ENCODE peak calls at places on chromosome 12, in four cellular contexts. U, A, T and Z are unnamed samples.

GRCh38 chr12:62862259-62862881 is 72.6 kb downstream of the PPM1H start:
- DNase-seq in U (no peak), A (no peak), T (no peak), Z (no peak)

GRCh38 chr12:108645686-108646596 is 12.2 kb upstream of the SELPLG start:
- DNase-seq in U (no peak), A (no peak), T (no peak), Z (no peak)

GRCh38 chr12:78406776-78407335 is 457.7 kb upstream of the SYT1 start:
- DNase-seq in U (no peak), A (peak; percentile 10), T (no peak), Z (no peak)

GRCh38 chr12:42130670-42131402 is 13.8 kb downstream of the GXYLT1 start:
- DNase-seq in U (no peak), A (no peak), T (no peak), Z (peak; percentile 40)

GRCh38 chr12:11650697-11651281 is 1.3 kb downstream of the ETV6 start:
- DNase-seq in U (no peak), A (peak; percentile 35), T (no peak), Z (no peak)

GRCh38 chr12:14454098-14454907 is 88.8 kb downstream of the ATF7IP start:
- DNase-seq in U (peak; percentile 43), A (peak; percentile 46), T (no peak), Z (no peak)

GRCh38 chr12:14643247-14643646 is 53.2 kb downstream of the GUCY2C start:
- DNase-seq in U (no peak), A (no peak), T (no peak), Z (no peak)

GRCh38 chr12:91139981-91140659 is 28.8 kb upstream of the LUM start:
- DNase-seq in U (no peak), A (no peak), T (peak; percentile 76), Z (no peak)

GRCh38 chr12:88691811-88692210 is 111.5 kb upstream of the KITLG start:
- DNase-seq in U (no peak), A (no peak), T (no peak), Z (no peak)

GRCh38 chr12:129201029-129201428 is 347.8 kb downstream of the GLT1D1 start:
- DNase-seq in U (no peak), A (no peak), T (no peak), Z (no peak)

GRCh38 chr12:111643428-111643826 is 42.3 kb downstream of the BRAP start:
- DNase-seq in U (no peak), A (no peak), T (no peak), Z (no peak)

GRCh38 chr12:79689477-79690155 is 1.1 kb downstream of the PAWR start:
- DNase-seq in U (no peak), A (peak; percentile 67), T (no peak), Z (peak; percentile 54)